ENCODE peak calls at places on chromosomes 6 and 20, in nine cellular contexts. E is transverse colon, B is sigmoid colon, D is ovary, S is H1, P is HepG2, H is esophagus muscularis mucosa, L is K562, V is stomach. Y is an unnamed sample.
A peak's percentile ranks its signal among the peaks of the same experiment; 100 is the strongest.

GRCh38 chr6:34608321-34609091 is 52.4 kb upstream of the SPDEF start:
- DNase-seq in S (no peak), E (no peak), V (no peak), P (no peak), D (no peak), H (no peak), L (no peak), B (no peak), Y (no peak)

GRCh38 chr20:19889011-19889953 is 127.9 kb upstream of the NAA20 start:
- DNase-seq in V (no peak), B (peak; percentile 77), H (no peak), P (no peak), L (no peak), E (peak; percentile 32), D (peak; percentile 58), S (no peak), Y (no peak)

GRCh38 chr6:98579941-98580340 is 254.4 kb upstream of the POU3F2 start:
- DNase-seq in D (no peak), B (no peak), P (no peak), E (no peak), H (no peak), L (no peak), S (no peak), V (no peak), Y (no peak)

GRCh38 chr6:163395122-163395521 is 19.4 kb upstream of the QKI start:
- DNase-seq in E (no peak), B (no peak), H (no peak), D (no peak), V (no peak), L (no peak), S (no peak), P (no peak), Y (no peak)

GRCh38 chr6:7165002-7165735 is 57.4 kb downstream of the RREB1 start:
- DNase-seq in S (no peak), D (no peak), V (peak; percentile 63), P (peak; percentile 94), E (no peak), L (peak; percentile 92), H (no peak), B (no peak), Y (no peak)

GRCh38 chr6:45464685-45465084 is 87.0 kb upstream of the SUPT3H start:
- DNase-seq in E (no peak), H (no peak), P (no peak), B (no peak), D (no peak), V (no peak), L (no peak), S (no peak), Y (no peak)

GRCh38 chr6:12572884-12573824 is 143.4 kb upstream of the PHACTR1 start:
- DNase-seq in S (no peak), V (no peak), H (no peak), D (no peak), E (no peak), L (no peak), P (no peak), B (no peak), Y (no peak)

GRCh38 chr6:149093643-149094042 is 223.9 kb upstream of the TAB2 start:
- DNase-seq in P (no peak), D (no peak), S (no peak), V (no peak), B (no peak), L (no peak), H (no peak), E (no peak), Y (no peak)

GRCh38 chr20:50267041-50267865 is 76.6 kb downstream of the CEBPB start:
- DNase-seq in E (peak; percentile 92), V (peak; percentile 91), H (no peak), S (no peak), L (no peak), B (peak; percentile 82), P (peak; percentile 79), D (no peak), Y (peak; percentile 73)

GRCh38 chr6:14453712-14454466 is 336.3 kb downstream of the CD83 start:
- DNase-seq in E (no peak), B (no peak), H (no peak), S (no peak), P (no peak), L (no peak), V (no peak), D (no peak), Y (no peak)

GRCh38 chr20:61737346-61737745 is 328.3 kb downstream of the TAF4 start:
- DNase-seq in H (no peak), S (no peak), V (no peak), E (no peak), B (no peak), D (no peak), L (no peak), P (no peak), Y (no peak)

DNA sequence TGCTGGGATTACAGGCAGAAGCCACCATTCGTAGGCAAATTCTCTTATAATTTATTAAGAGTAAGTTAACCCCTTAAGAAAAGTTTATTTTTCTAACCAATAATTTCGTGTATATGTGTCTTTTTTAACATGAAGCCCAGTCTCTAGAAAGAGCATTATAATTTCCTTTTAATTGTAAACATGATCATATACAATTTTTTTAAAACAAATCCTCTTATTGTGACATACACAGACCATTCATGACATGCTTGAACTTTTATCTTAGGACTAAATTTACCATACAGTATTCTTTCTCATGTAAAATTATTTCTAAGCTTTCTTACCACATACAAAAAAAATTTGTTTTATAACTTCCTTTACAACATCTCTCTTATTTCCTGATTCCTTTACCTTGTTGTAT is 6.7 kb downstream of the ACOT13 start:
- DNase-seq in H (no peak), V (no peak), S (no peak), E (no peak), L (no peak), B (no peak), P (no peak), D (no peak), Y (no peak)
- H3K9me3 ChIP-seq in H (no peaks in the 10 kb centered on the region), V (no peaks in the 10 kb centered on the region), S (peaks cover 27% of the 10 kb centered on the region), E (peaks cover 8% of the 10 kb centered on the region), L (peaks cover 3% of the 10 kb centered on the region), B (no peaks in the 10 kb centered on the region), P (peaks cover 36% of the 10 kb centered on the region), D (no peaks in the 10 kb centered on the region), Y (peaks cover 5% of the 10 kb centered on the region)

GRCh38 chr6:75855047-75855446 is 106.0 kb downstream of the MYO6 start:
- DNase-seq in S (no peak), P (peak; percentile 59), D (peak; percentile 23), E (peak; percentile 46), H (no peak), L (peak; percentile 33), B (no peak), V (peak; percentile 36), Y (no peak)

GRCh38 chr6:75853796-75854195 is 104.8 kb downstream of the MYO6 start:
- DNase-seq in D (no peak), H (no peak), S (no peak), V (no peak), L (no peak), P (no peak), B (no peak), E (no peak), Y (no peak)

GRCh38 chr6:75850026-75850385 is 101.0 kb downstream of the MYO6 start:
- DNase-seq in V (no peak), E (no peak), B (no peak), L (no peak), P (no peak), S (no peak), H (no peak), D (no peak), Y (no peak)

GRCh38 chr6:75849329-75850025 is 100.4 kb downstream of the MYO6 start:
- DNase-seq in E (no peak), L (no peak), V (peak; percentile 46), D (no peak), P (no peak), B (no peak), S (no peak), H (no peak), Y (no peak)

DNA sequence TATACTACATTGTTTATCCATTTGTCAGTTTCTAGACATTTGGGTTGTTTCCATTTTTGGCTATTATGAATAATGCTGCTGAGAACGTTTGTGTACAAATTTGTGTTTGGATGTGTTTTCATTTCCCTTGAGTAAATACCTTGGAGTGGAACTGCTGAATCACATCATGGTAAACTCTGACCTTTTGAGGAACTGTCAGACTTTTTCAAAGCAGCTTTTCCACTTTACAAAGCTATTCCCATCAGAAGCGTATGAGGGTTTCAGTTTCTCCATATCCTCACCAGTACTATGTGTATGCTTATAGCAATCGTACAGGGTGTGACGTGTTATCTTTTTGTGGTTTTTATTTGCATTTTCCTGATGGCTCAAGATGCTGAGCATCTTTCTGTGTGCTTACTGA is 103.7 kb downstream of the MYO6 start:
- DNase-seq in H (no peak), L (no peak), P (no peak), V (no peak), B (no peak), D (no peak), E (no peak), S (no peak), Y (no peak)
- TF ChIP-seq EP300 in H (no peak), L (no peak), P (no peak), V (no peak), B (no peak), D (no peak), E (no peak), S (no peak), Y (no peak)

GRCh38 chr20:59667131-59667530 is 62.8 kb downstream of the PHACTR3 start:
- DNase-seq in P (no peak), D (no peak), H (peak; percentile 89), E (no peak), L (no peak), B (no peak), S (no peak), V (no peak), Y (no peak)

GRCh38 chr20:59669451-59669850 is 65.1 kb downstream of the PHACTR3 start:
- DNase-seq in D (no peak), E (no peak), L (no peak), V (no peak), B (no peak), S (no peak), H (peak; percentile 57), P (no peak), Y (no peak)

GRCh38 chr20:59667981-59668515 is 63.7 kb downstream of the PHACTR3 start:
- DNase-seq in H (peak; percentile 62), E (no peak), L (no peak), P (no peak), D (no peak), V (no peak), S (no peak), B (no peak), Y (no peak)

GRCh38 chr20:59670786-59671492 is 66.6 kb downstream of the PHACTR3 start:
- DNase-seq in D (no peak), V (no peak), H (peak; percentile 75), P (no peak), E (no peak), L (no peak), S (no peak), B (no peak), Y (no peak)

DNA sequence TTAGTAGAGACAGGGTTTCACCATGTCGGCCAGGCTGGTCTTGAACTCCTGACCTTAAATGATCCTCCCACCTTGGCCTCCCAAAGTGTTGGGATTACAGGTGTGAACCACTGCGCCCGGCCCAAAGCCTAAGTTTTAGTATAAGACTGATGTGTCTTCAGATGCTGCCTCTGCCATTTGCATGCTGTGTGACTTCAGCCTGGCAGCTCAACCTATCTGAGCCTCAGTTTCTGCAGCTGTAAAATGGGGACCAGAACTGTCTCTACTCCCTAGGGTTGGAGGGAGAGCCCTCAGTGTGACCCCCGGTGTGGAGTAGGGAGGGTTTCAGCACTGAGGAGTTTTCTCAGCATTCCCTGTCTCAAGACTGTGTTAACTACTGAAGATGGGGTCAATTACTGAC is 64.6 kb downstream of the PHACTR3 start:
- DNase-seq in L (no peak), V (no peak), E (no peak), H (peak; percentile 37), D (no peak), P (no peak), B (no peak), S (no peak), Y (no peak)
- H3K9me3 ChIP-seq in L (no peaks in the 10 kb centered on the region), V (no peaks in the 10 kb centered on the region), E (no peaks in the 10 kb centered on the region), H (no peaks in the 10 kb centered on the region), D (no peaks in the 10 kb centered on the region), P (no peaks in the 10 kb centered on the region), B (no peaks in the 10 kb centered on the region), S (peaks cover 99% of the 10 kb centered on the region), Y (no peaks in the 10 kb centered on the region)

GRCh38 chr6:139983555-139984276 is 609.3 kb upstream of the CITED2 start:
- DNase-seq in H (no peak), L (no peak), S (no peak), D (no peak), V (no peak), B (no peak), E (no peak), P (no peak), Y (no peak)
- TF ChIP-seq EP300 in H (peak; percentile 40), L (no peak), S (no peak), D (peak; percentile 30), V (no peak), B (no peak), E (peak; percentile 45), P (no peak), Y (no peak)